ENCODE peak calls at places on chromosomes 4 and X, in five cellular contexts. X is spleen, J is heart left ventricle, T is ovary, E is right lobe of liver. F is an unnamed sample.

GRCh38 chr4:56606385-56606784 is 74.7 kb downstream of the HOPX start:
- DNase-seq in X (no peak), J (no peak), T (no peak), E (no peak), F (no peak)

GRCh38 chr4:183074288-183074990 is 24.6 kb upstream of the WWC2 start:
- DNase-seq in X (no peak), J (no peak), T (no peak), E (no peak), F (no peak)

GRCh38 chr4:117965608-117966007 is 68.7 kb upstream of the NDST3 start:
- DNase-seq in X (no peak), J (no peak), T (no peak), E (no peak), F (no peak)

GRCh38 chr4:18568600-18568999 is 547.0 kb upstream of the LCORL start:
- DNase-seq in X (no peak), J (no peak), T (no peak), E (no peak), F (no peak)

GRCh38 chr4:159410076-159410777 is 307.3 kb downstream of the RAPGEF2 start:
- DNase-seq in X (no peak), J (no peak), T (no peak), E (no peak), F (no peak)

GRCh38 chrX:51803833-51804232 is 60.6 kb downstream of the GSPT2 start:
- DNase-seq in X (no peak), J (no peak), T (no peak), E (no peak), F (no peak)

GRCh38 chrX:145002776-145003175 is 244.5 kb upstream of the SPANXN1 start:
- DNase-seq in X (no peak), J (no peak), T (no peak), E (no peak), F (no peak)

GRCh38 chr4:142404191-142404611 is 441.9 kb downstream of the INPP4B start:
- DNase-seq in X (no peak), J (peak; percentile 43), T (peak; percentile 39), E (no peak), F (no peak)

GRCh38 chr4:166827653-166828052 is 406.6 kb downstream of the SPOCK3 start:
- DNase-seq in X (no peak), J (no peak), T (no peak), E (no peak), F (no peak)

GRCh38 chrX:24332868-24333267 is 19.0 kb upstream of the SUPT20HL2 start:
- DNase-seq in X (no peak), J (no peak), T (no peak), E (no peak), F (no peak)

GRCh38 chr4:46676364-46676763 is 232.7 kb downstream of the COX7B2 start:
- DNase-seq in X (no peak), J (no peak), T (no peak), E (no peak), F (no peak)

GRCh38 chr4:54017308-54017707 is 47.1 kb downstream of the CHIC2 start:
- DNase-seq in X (no peak), J (no peak), T (no peak), E (no peak), F (no peak)

GRCh38 chr4:10008208-10009005 is 12.9 kb downstream of the SLC2A9 start:
- DNase-seq in X (no peak), J (no peak), T (peak; percentile 19), E (no peak), F (no peak)

GRCh38 chr4:47002593-47002992 is 9.2 kb upstream of the GABRA4 start:
- DNase-seq in X (no peak), J (no peak), T (no peak), E (no peak), F (no peak)

GRCh38 chr4:128286474-128287158 is 997 bp downstream of the PGRMC2 start:
- DNase-seq in X (no peak), J (no peak), T (no peak), E (no peak), F (no peak)

GRCh38 chr4:140719022-140719421 is 37.2 kb downstream of the TBC1D9 start:
- DNase-seq in X (no peak), J (no peak), T (no peak), E (no peak), F (no peak)

GRCh38 chrX:68234171-68234910 is 199.0 kb downstream of the OPHN1 start:
- DNase-seq in X (no peak), J (no peak), T (no peak), E (no peak), F (no peak)
- H3K4me3 ChIP-seq in X (no peak overlapping the region), J (no peak overlapping the region), T (no peak overlapping the region), E (no peak overlapping the region), F (no peak overlapping the region)

GRCh38 chrX:13688772-13689518 is at the start of gene RAB9A:
- DNase-seq in X (peak; percentile 94), J (peak; percentile 88), T (peak; percentile 92), E (peak; percentile 87), F (peak; percentile 79)
- TF ChIP-seq POLR2A in X (no peak), J (peak; percentile 89), T (peak; percentile 88), E (peak; percentile 79), F (no peak)

DNA sequence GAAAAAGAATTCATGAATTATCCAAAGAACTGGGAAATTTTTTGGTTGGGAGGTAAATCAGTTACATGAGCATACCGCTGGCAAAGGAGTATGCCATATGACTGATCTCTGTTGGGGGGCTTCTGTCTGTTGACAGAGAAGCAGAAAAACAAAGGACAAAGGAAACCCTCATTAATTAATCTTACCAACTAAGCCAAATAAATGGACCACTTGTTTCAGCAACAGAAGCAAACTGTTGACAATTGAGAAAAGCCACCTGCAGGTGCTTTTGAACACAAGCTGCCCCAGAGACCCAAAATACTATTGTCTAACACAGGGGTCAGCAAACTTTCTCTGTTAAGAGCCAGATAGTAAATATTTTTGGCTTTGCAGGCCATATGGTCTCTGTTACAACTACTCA is 7.0 kb upstream of the FRYL start:
- DNase-seq in X (no peak), J (no peak), T (no peak), E (no peak), F (no peak)
- H3K4me3 ChIP-seq in X (no peak overlapping the region), J (no peak overlapping the region), T (no peak overlapping the region), E (no peak overlapping the region), F (no peak overlapping the region)

GRCh38 chr4:163565228-163566040 is 70.9 kb downstream of the TMA16 start:
- DNase-seq in X (no peak), J (no peak), T (no peak), E (no peak), F (no peak)

GRCh38 chr4:163568835-163569234 is 74.3 kb downstream of the TMA16 start:
- DNase-seq in X (no peak), J (no peak), T (no peak), E (no peak), F (no peak)

GRCh38 chr4:163564221-163564720 is 69.8 kb downstream of the TMA16 start:
- DNase-seq in X (no peak), J (no peak), T (no peak), E (no peak), F (no peak)

GRCh38 chr4:163562496-163562895 is 68.0 kb downstream of the TMA16 start:
- DNase-seq in X (no peak), J (no peak), T (no peak), E (no peak), F (no peak)

GRCh38 chr4:163566257-163566656 is 71.8 kb downstream of the TMA16 start:
- DNase-seq in X (no peak), J (no peak), T (no peak), E (no peak), F (no peak)
- TF ChIP-seq POLR2A in X (no peak), J (no peak), T (no peak), E (no peak), F (no peak)

DNA sequence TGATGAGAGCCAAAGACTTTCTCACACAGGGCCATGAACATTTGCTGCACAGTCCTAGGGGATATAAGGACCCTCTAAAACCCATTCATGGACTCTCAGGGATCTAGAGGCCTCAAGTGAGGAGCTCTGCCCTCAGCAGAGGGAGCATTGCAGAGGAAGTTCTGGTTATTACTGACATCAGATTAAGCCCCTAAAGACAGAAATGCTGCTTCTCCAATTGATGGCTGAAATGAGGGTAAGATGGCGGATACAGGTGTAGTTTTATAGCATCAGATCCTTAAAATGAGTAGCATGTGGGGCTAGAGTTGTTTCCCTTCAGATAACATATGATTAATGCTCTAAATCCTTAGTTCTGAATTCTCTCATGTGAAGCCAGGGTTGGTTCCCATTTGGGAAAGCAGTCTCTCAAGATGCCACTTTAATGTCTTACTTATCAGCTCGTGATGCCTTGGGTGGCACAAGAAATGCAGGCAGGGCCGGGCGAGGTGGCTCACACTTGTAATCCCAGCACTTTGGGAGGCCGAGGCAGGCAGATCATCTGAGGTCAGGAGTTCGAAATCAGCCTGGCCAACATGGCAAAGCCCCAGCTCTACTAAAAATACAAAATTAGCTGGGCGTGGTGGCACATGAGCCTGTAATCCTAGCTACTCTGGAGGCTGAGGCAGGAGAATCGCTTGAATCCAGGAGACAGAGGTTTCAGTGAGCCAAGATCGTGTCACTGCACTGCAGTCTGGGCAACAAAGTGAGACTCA is 7.9 kb downstream of the RHOH start:
- DNase-seq in X (no peak), J (no peak), T (no peak), E (no peak), F (no peak)
- H3K4me3 ChIP-seq in X (peak overlapping the region; percentile 21), J (no peak overlapping the region), T (no peak overlapping the region), E (no peak overlapping the region), F (no peak overlapping the region)